ENCODE peak calls at places on chromosomes 7 and 10, in nine cellular contexts. One of them, this sample, is unnamed.

GRCh38 chr7:18429547-18429946 is 66.0 kb upstream of the HDAC9 start:
- DNase-seq in A549: no peak
- DNase-seq in HL-60: no peak
- DNase-seq in heart right ventricle: no peak
- DNase-seq in esophagus squamous epithelium: no peak
- DNase-seq in cardiac muscle cell: no peak
- DNase-seq in CD8-positive, alpha-beta memory T cell: no peak
- DNase-seq in endodermal cell: no peak
- DNase-seq in K562: no peak
- DNase-seq in this sample: no peak

GRCh38 chr10:97542169-97543024 is 30.2 kb upstream of the ANKRD2 start:
- DNase-seq in endodermal cell: peak
- DNase-seq in K562: peak
- DNase-seq in HL-60: peak
- DNase-seq in cardiac muscle cell: no peak
- DNase-seq in CD8-positive, alpha-beta memory T cell: no peak
- DNase-seq in esophagus squamous epithelium: peak
- DNase-seq in heart right ventricle: peak
- DNase-seq in A549: peak
- DNase-seq in this sample: no peak

GRCh38 chr7:50393547-50394252 is 56.5 kb downstream of the FIGNL1 start:
- DNase-seq in CD8-positive, alpha-beta memory T cell: peak
- DNase-seq in heart right ventricle: no peak
- DNase-seq in cardiac muscle cell: no peak
- DNase-seq in A549: no peak
- DNase-seq in K562: peak
- DNase-seq in esophagus squamous epithelium: no peak
- DNase-seq in HL-60: no peak
- DNase-seq in endodermal cell: no peak
- DNase-seq in this sample: peak

GRCh38 chr7:2517004-2517403 is 2.6 kb upstream of the LFNG start:
- DNase-seq in endodermal cell: no peak
- DNase-seq in K562: no peak
- DNase-seq in CD8-positive, alpha-beta memory T cell: no peak
- DNase-seq in heart right ventricle: no peak
- DNase-seq in A549: no peak
- DNase-seq in esophagus squamous epithelium: no peak
- DNase-seq in HL-60: no peak
- DNase-seq in cardiac muscle cell: no peak
- DNase-seq in this sample: no peak

GRCh38 chr10:25076501-25077197 is 60.2 kb downstream of the THNSL1 start:
- DNase-seq in CD8-positive, alpha-beta memory T cell: no peak
- DNase-seq in HL-60: no peak
- DNase-seq in K562: peak
- DNase-seq in cardiac muscle cell: no peak
- DNase-seq in heart right ventricle: no peak
- DNase-seq in esophagus squamous epithelium: no peak
- DNase-seq in A549: no peak
- DNase-seq in endodermal cell: no peak
- DNase-seq in this sample: no peak

GRCh38 chr10:119620241-119620753 is 23.5 kb upstream of the TIAL1 start:
- DNase-seq in K562: no peak
- DNase-seq in esophagus squamous epithelium: no peak
- DNase-seq in heart right ventricle: no peak
- DNase-seq in CD8-positive, alpha-beta memory T cell: no peak
- DNase-seq in cardiac muscle cell: no peak
- DNase-seq in HL-60: no peak
- DNase-seq in endodermal cell: no peak
- DNase-seq in A549: no peak
- DNase-seq in this sample: no peak

GRCh38 chr7:108009873-108010272 is 6.9 kb upstream of the LAMB1 start:
- DNase-seq in endodermal cell: no peak
- DNase-seq in CD8-positive, alpha-beta memory T cell: no peak
- DNase-seq in cardiac muscle cell: no peak
- DNase-seq in K562: no peak
- DNase-seq in esophagus squamous epithelium: no peak
- DNase-seq in heart right ventricle: no peak
- DNase-seq in HL-60: no peak
- DNase-seq in A549: no peak
- DNase-seq in this sample: no peak

GRCh38 chr7:45910855-45911254 is 10.2 kb downstream of the IGFBP3 start:
- DNase-seq in esophagus squamous epithelium: no peak
- DNase-seq in endodermal cell: no peak
- DNase-seq in heart right ventricle: no peak
- DNase-seq in A549: no peak
- DNase-seq in K562: no peak
- DNase-seq in CD8-positive, alpha-beta memory T cell: no peak
- DNase-seq in HL-60: no peak
- DNase-seq in cardiac muscle cell: no peak
- DNase-seq in this sample: no peak

GRCh38 chr7:496528-497295 is 22.9 kb downstream of the PDGFA start:
- DNase-seq in HL-60: peak
- DNase-seq in CD8-positive, alpha-beta memory T cell: no peak
- DNase-seq in endodermal cell: no peak
- DNase-seq in heart right ventricle: no peak
- DNase-seq in K562: no peak
- DNase-seq in esophagus squamous epithelium: no peak
- DNase-seq in cardiac muscle cell: no peak
- DNase-seq in A549: no peak
- DNase-seq in this sample: no peak

GRCh38 chr10:28592953-28593352 is 60.0 kb downstream of the WAC start:
- DNase-seq in endodermal cell: no peak
- DNase-seq in A549: peak
- DNase-seq in K562: peak
- DNase-seq in heart right ventricle: no peak
- DNase-seq in CD8-positive, alpha-beta memory T cell: no peak
- DNase-seq in cardiac muscle cell: no peak
- DNase-seq in esophagus squamous epithelium: no peak
- DNase-seq in HL-60: peak
- DNase-seq in this sample: no peak

GRCh38 chr10:15719899-15720634 is at the start of gene ITGA8:
- DNase-seq in K562: no peak
- DNase-seq in esophagus squamous epithelium: no peak
- DNase-seq in heart right ventricle: peak
- DNase-seq in HL-60: no peak
- DNase-seq in CD8-positive, alpha-beta memory T cell: no peak
- DNase-seq in endodermal cell: peak
- DNase-seq in cardiac muscle cell: peak
- DNase-seq in A549: peak
- DNase-seq in this sample: no peak

GRCh38 chr7:5695709-5696345 is 85.6 kb downstream of the RNF216 start:
- DNase-seq in esophagus squamous epithelium: no peak
- DNase-seq in CD8-positive, alpha-beta memory T cell: no peak
- DNase-seq in HL-60: peak
- DNase-seq in cardiac muscle cell: no peak
- DNase-seq in endodermal cell: no peak
- DNase-seq in heart right ventricle: peak
- DNase-seq in K562: no peak
- DNase-seq in A549: no peak
- DNase-seq in this sample: no peak

GRCh38 chr10:6151087-6151977 is 51.4 kb upstream of the PFKFB3 start:
- DNase-seq in cardiac muscle cell: peak
- DNase-seq in HL-60: peak
- DNase-seq in CD8-positive, alpha-beta memory T cell: no peak
- DNase-seq in K562: peak
- DNase-seq in A549: peak
- DNase-seq in heart right ventricle: peak
- DNase-seq in endodermal cell: peak
- DNase-seq in esophagus squamous epithelium: no peak
- DNase-seq in this sample: no peak

GRCh38 chr10:114281006-114281405 is 42.0 kb downstream of the VWA2 start:
- DNase-seq in CD8-positive, alpha-beta memory T cell: no peak
- DNase-seq in endodermal cell: no peak
- DNase-seq in esophagus squamous epithelium: no peak
- DNase-seq in HL-60: no peak
- DNase-seq in A549: no peak
- DNase-seq in heart right ventricle: no peak
- DNase-seq in K562: no peak
- DNase-seq in cardiac muscle cell: no peak
- DNase-seq in this sample: no peak

GRCh38 chr7:24587853-24588252 is 14.6 kb downstream of the PALS2 start:
- DNase-seq in HL-60: no peak
- DNase-seq in cardiac muscle cell: peak
- DNase-seq in K562: peak
- DNase-seq in esophagus squamous epithelium: no peak
- DNase-seq in heart right ventricle: no peak
- DNase-seq in endodermal cell: peak
- DNase-seq in A549: no peak
- DNase-seq in CD8-positive, alpha-beta memory T cell: peak
- DNase-seq in this sample: peak

GRCh38 chr7:5282464-5283316 is at the start of gene SLC29A4:
- DNase-seq in CD8-positive, alpha-beta memory T cell: no peak
- DNase-seq in heart right ventricle: peak
- DNase-seq in A549: no peak
- DNase-seq in endodermal cell: no peak
- DNase-seq in cardiac muscle cell: peak
- DNase-seq in esophagus squamous epithelium: no peak
- DNase-seq in HL-60: no peak
- DNase-seq in K562: peak
- DNase-seq in this sample: no peak

GRCh38 chr7:27633062-27633461 is 29.6 kb downstream of the HIBADH start:
- DNase-seq in esophagus squamous epithelium: no peak
- DNase-seq in endodermal cell: no peak
- DNase-seq in cardiac muscle cell: no peak
- DNase-seq in A549: no peak
- DNase-seq in heart right ventricle: no peak
- DNase-seq in HL-60: no peak
- DNase-seq in K562: no peak
- DNase-seq in CD8-positive, alpha-beta memory T cell: no peak
- DNase-seq in this sample: no peak

GRCh38 chr10:102673235-102673634 is 29.0 kb downstream of the TRIM8 start:
- DNase-seq in cardiac muscle cell: no peak
- DNase-seq in endodermal cell: peak
- DNase-seq in A549: no peak
- DNase-seq in HL-60: no peak
- DNase-seq in K562: no peak
- DNase-seq in heart right ventricle: no peak
- DNase-seq in CD8-positive, alpha-beta memory T cell: no peak
- DNase-seq in esophagus squamous epithelium: no peak
- DNase-seq in this sample: no peak
- H3K27ac ChIP-seq in cardiac muscle cell: peak
- H3K27ac ChIP-seq in endodermal cell: peak
- H3K27ac ChIP-seq in A549: no peak
- H3K27ac ChIP-seq in HL-60: no peak
- H3K27ac ChIP-seq in K562: no peak
- H3K27ac ChIP-seq in heart right ventricle: peak
- H3K27ac ChIP-seq in CD8-positive, alpha-beta memory T cell: no peak
- H3K27ac ChIP-seq in esophagus squamous epithelium: peak
- H3K27ac ChIP-seq in this sample: no peak

DNA sequence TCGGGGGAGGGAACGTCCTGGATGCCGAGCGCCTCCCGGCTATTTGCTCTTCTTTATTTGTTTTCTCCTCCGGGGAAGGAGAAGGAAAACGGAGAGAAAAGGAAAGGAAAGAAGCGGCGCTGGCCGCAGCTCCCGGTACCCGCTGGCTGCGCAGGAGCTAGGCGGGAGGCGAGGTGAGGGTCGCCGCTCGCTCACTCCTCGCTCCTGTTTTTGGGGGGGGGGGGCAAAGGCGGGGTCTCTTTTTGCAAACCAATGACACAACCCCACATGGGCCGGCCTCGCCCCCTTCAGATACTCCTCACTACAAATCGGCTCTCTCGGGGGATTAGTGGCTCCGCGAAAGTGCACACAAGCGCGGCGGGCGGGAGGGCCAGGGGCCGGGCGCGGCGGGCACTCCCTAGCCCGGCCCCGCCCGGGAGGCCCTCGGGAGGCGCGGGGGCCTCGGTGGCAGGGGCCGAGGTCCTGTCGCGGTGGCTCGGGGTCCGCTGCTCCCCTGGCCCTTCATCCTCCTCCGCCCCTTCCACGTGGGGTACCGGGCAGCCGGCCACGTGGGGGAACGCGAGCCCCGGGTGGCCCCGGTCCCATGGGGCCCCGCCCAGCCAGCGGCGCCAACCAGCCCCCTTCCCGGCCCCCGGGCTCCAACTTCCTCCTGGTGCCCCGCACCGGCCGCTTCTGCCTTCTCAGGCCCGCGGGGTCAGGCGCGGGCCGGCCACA is 650 bp upstream of the CTBP2 start:
- DNase-seq in HL-60: peak
- DNase-seq in esophagus squamous epithelium: peak
- DNase-seq in endodermal cell: peak
- DNase-seq in heart right ventricle: peak
- DNase-seq in K562: peak
- DNase-seq in CD8-positive, alpha-beta memory T cell: no peak
- DNase-seq in A549: peak
- DNase-seq in cardiac muscle cell: peak
- DNase-seq in this sample: peak
- H3K27ac ChIP-seq in HL-60: peak
- H3K27ac ChIP-seq in esophagus squamous epithelium: peak
- H3K27ac ChIP-seq in endodermal cell: peak
- H3K27ac ChIP-seq in heart right ventricle: peak
- H3K27ac ChIP-seq in K562: peak
- H3K27ac ChIP-seq in CD8-positive, alpha-beta memory T cell: no peak
- H3K27ac ChIP-seq in A549: peak
- H3K27ac ChIP-seq in cardiac muscle cell: peak
- H3K27ac ChIP-seq in this sample: peak

GRCh38 chr10:102919237-102919959 is 1.3 kb downstream of the CNNM2 start:
- DNase-seq in HL-60: no peak
- DNase-seq in K562: peak
- DNase-seq in esophagus squamous epithelium: no peak
- DNase-seq in cardiac muscle cell: peak
- DNase-seq in A549: no peak
- DNase-seq in CD8-positive, alpha-beta memory T cell: no peak
- DNase-seq in heart right ventricle: peak
- DNase-seq in endodermal cell: peak
- DNase-seq in this sample: peak
- H3K27ac ChIP-seq in HL-60: no peak
- H3K27ac ChIP-seq in K562: no peak
- H3K27ac ChIP-seq in esophagus squamous epithelium: peak
- H3K27ac ChIP-seq in cardiac muscle cell: no peak
- H3K27ac ChIP-seq in A549: peak
- H3K27ac ChIP-seq in CD8-positive, alpha-beta memory T cell: no peak
- H3K27ac ChIP-seq in heart right ventricle: no peak
- H3K27ac ChIP-seq in endodermal cell: no peak
- H3K27ac ChIP-seq in this sample: no peak

DNA sequence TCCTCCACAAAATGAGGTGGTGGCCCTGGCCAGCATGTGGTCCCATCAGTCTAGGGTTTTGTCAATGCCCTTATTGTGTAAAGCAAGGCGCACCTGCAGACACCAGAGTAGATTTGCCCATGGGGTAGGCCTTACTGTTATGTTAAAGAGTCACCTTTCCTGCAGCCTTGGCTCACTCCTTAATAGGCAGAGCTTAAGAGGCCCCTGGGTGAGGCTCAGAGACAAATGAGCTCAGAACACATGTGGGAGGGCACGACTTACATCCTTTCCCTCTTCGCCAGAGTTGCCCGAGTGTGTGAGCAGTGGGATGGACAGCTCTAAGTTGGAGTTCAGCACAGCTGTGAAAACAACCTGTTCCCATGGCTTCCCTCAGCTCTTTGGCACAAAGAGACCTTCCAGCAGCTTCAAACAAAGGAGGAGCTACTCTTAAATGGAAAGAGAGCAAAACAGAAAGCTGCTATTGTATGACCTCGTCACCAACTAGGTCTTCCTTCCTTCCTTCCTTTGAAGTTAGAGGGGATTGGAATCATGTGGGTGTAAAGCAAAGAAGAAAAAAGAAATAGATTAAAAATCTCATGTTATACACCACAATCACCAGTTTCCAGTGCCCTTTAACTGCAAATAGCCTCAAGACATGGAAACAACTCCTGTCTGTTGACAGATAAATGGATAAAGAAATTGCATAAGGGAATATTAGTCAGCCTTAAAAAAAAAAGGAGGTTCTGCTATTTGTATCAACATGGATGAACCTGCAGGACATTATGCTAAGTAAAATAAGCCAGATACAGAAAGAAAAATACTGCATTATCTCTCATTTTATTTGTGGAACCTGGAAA is 11.9 kb upstream of the XPNPEP1 start:
- DNase-seq in HL-60: no peak
- DNase-seq in endodermal cell: peak
- DNase-seq in K562: no peak
- DNase-seq in heart right ventricle: peak
- DNase-seq in A549: no peak
- DNase-seq in CD8-positive, alpha-beta memory T cell: no peak
- DNase-seq in esophagus squamous epithelium: no peak
- DNase-seq in cardiac muscle cell: peak
- DNase-seq in this sample: peak
- H3K27ac ChIP-seq in HL-60: no peak
- H3K27ac ChIP-seq in endodermal cell: peak
- H3K27ac ChIP-seq in K562: no peak
- H3K27ac ChIP-seq in heart right ventricle: no peak
- H3K27ac ChIP-seq in A549: no peak
- H3K27ac ChIP-seq in CD8-positive, alpha-beta memory T cell: no peak
- H3K27ac ChIP-seq in esophagus squamous epithelium: peak
- H3K27ac ChIP-seq in cardiac muscle cell: no peak
- H3K27ac ChIP-seq in this sample: no peak

This sample was measured in DND-41.